ENCODE peak calls at places on chromosomes 7 and 10, in four cellular contexts. I, R, L and D are unnamed samples.

GRCh38 chr7:106866298-106867281 is 1.5 kb downstream of the PIK3CG start:
- DNase-seq in I (no peak), R (no peak), L (no peak), D (no peak)

GRCh38 chr7:102974366-102975236 is 61.8 kb downstream of the LRRC17 start:
- DNase-seq in I (no peak), R (no peak), L (peak; percentile 63), D (peak; percentile 51)

GRCh38 chr10:77442790-77443189 is 194.8 kb downstream of the KCNMA1 start:
- DNase-seq in I (no peak), R (no peak), L (no peak), D (no peak)

GRCh38 chr7:100148559-100149328 is at the start of gene LAMTOR4:
- DNase-seq in I (peak; percentile 98), R (peak; percentile 98), L (peak; percentile 99), D (peak; percentile 99)

GRCh38 chr10:20492447-20492846 is 404.7 kb downstream of the NEBL start:
- DNase-seq in I (no peak), R (peak; percentile 62), L (no peak), D (no peak)

GRCh38 chr7:152925412-152926147 is 166.0 kb downstream of the ACTR3B start:
- DNase-seq in I (no peak), R (peak; percentile 83), L (no peak), D (peak; percentile 76)

GRCh38 chr7:130154501-130155317 is 50.5 kb downstream of the TMEM209 start:
- DNase-seq in I (no peak), R (peak; percentile 98), L (peak; percentile 76), D (peak; percentile 76)

GRCh38 chr10:132410779-132411532 is 14.0 kb downstream of the PWWP2B start:
- DNase-seq in I (no peak), R (peak; percentile 64), L (no peak), D (no peak)

GRCh38 chr10:43749940-43750552 is 101.4 kb upstream of the ZNF32 start:
- DNase-seq in I (no peak), R (no peak), L (no peak), D (no peak)

GRCh38 chr7:21580073-21580521 is 37.3 kb downstream of the DNAH11 start:
- DNase-seq in I (no peak), R (no peak), L (no peak), D (no peak)

GRCh38 chr10:59830601-59831259 is 75.6 kb downstream of the CCDC6 start:
- DNase-seq in I (peak; percentile 38), R (peak; percentile 59), L (peak; percentile 77), D (peak; percentile 70)

GRCh38 chr10:73967544-73967943 is 30.4 kb upstream of the VCL start:
- DNase-seq in I (no peak), R (no peak), L (no peak), D (no peak)

GRCh38 chr10:73967022-73967429 is 30.9 kb upstream of the VCL start:
- DNase-seq in I (no peak), R (no peak), L (no peak), D (peak; percentile 57)

GRCh38 chr10:73969224-73969811 is 28.6 kb upstream of the VCL start:
- DNase-seq in I (no peak), R (no peak), L (no peak), D (no peak)

GRCh38 chr10:73965890-73966768 is 31.8 kb upstream of the VCL start:
- DNase-seq in I (peak; percentile 63), R (no peak), L (no peak), D (peak; percentile 86)

DNA sequence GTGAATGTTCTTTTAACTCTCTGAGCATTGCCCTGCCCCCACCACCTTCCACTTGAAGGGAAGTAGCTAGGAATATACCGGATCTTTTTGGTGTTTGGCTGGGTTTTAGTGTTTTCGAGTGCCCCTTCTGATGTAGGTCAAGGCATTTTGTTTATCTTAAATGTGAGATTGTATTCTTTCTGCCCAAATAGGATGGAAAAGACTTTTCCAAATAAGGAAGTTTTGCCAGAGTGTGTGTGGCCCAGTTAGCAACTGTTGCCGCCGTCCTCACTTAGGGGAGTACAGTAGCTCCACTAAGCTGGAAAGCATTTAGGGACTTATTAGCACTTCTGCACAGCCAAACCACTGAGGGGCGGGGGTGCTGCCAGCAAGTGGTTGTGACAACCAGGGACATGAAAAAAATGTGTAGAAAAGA is 29.8 kb upstream of the VCL start:
- DNase-seq in I (no peak), R (no peak), L (no peak), D (no peak)
- TF ChIP-seq USF2 in I (no peak), R (no peak), L (no peak), D (no peak)

GRCh38 chr10:126425051-126425450 is 36.8 kb upstream of the ADAM12 start:
- DNase-seq in I (no peak), R (no peak), L (no peak), D (no peak)
- TF ChIP-seq FOXJ3 in I (no peak), R (no peak), L (no peak), D (no peak)

DNA sequence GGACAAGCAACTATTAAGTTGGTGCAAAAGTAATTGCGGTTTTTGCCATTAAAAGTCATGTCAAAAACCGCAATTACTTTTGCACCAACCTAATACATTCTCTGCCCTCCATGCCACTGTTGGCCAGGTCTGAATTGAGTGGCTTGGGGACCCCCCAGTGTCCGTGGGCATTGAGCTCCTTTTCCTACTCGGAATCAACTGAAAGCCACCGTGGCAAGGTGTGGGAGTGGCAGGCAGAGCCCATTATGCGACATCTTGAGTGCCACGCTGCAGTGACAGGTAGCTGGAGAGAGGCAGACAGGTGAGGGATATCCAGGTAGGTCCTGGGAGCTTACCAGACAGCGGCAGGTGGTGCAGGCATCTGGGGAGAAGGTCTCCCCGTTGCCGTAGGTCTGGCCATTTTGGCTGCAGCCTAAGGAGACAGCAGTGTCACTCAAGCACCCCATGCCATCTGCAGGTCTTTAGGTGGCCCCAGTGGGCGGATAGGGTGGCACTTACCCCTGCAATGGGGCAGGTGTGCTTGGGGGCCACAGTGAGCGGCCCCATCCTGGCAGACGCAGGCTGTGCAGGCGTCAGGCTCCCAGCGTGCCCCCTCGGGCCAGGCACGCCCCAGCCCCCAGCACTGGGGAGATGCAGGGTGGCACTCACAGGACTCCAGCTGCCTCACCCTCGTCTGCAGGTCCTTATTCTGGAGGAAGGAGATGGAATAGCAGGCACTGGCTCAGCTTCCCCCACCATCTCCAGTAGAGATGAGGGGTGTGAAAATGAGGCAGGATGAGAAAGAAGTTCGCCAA is 3.5 kb downstream of the KCP start:
- DNase-seq in I (no peak), R (peak; percentile 30), L (no peak), D (no peak)
- TF ChIP-seq USF2 in I (no peak), R (no peak), L (peak; percentile 11), D (no peak)

DNA sequence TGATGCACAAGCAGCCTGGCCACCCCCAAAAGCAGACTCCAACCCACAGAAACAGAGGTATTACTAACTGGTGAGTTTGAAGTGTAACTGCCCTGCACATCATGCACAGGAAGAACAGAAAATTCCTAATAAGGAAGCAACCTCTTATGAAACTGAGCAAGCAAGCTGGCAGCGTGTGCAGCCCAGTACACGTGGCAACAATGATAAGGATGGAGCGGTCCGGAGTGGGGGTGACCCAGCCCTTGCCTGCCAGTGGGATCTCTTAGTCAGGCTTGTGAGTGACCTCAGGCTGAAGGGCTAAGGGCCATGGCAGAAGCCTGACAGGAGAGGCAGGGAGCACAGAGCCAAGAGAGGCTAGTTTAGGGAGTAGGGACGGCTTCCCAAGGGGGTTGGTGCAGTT is 22.1 kb upstream of the AOAH start:
- DNase-seq in I (no peak), R (no peak), L (no peak), D (no peak)
- TF ChIP-seq FOXJ3 in I (no peak), R (no peak), L (no peak), D (no peak)